ENCODE peak calls at places on chromosomes 7 and 10, in seven cellular contexts. X is IMR-90, M is AG04449, D is fibroblast of lung, L is tibial artery, E is PC-9, C is breast epithelium. Y is an unnamed sample.

GRCh38 chr10:55191236-55191860 is 390.3 kb upstream of the PCDH15 start:
- DNase-seq in X (no peak), M (no peak), D (no peak), L (no peak), E (peak; percentile 75), C (no peak), Y (no peak)

GRCh38 chr10:118835682-118836326 is 81.0 kb upstream of the CACUL1 start:
- DNase-seq in X (no peak), M (no peak), D (no peak), L (no peak), E (peak; percentile 90), C (peak; percentile 88), Y (no peak)

GRCh38 chr10:52864459-52865106 is 92.0 kb upstream of the MBL2 start:
- DNase-seq in X (peak; percentile 99), M (peak; percentile 96), D (peak; percentile 100), L (no peak), E (peak; percentile 60), C (no peak), Y (no peak)

GRCh38 chr7:12715372-12716133 is 28.1 kb downstream of the ARL4A start:
- DNase-seq in X (peak; percentile 95), M (peak; percentile 29), D (peak; percentile 99), L (peak; percentile 78), E (peak; percentile 49), C (no peak), Y (peak; percentile 56)

GRCh38 chr10:79049931-79050895 is 18.6 kb upstream of the ZMIZ1 start:
- DNase-seq in X (peak; percentile 22), M (no peak), D (no peak), L (peak; percentile 56), E (no peak), C (peak; percentile 20), Y (no peak)

GRCh38 chr10:114859227-114859626 is 37.6 kb downstream of the FHIP2A start:
- DNase-seq in X (no peak), M (no peak), D (no peak), L (no peak), E (no peak), C (no peak), Y (no peak)

GRCh38 chr7:157497744-157498541 is 161.1 kb downstream of the DNAJB6 start:
- DNase-seq in X (no peak), M (no peak), D (no peak), L (no peak), E (no peak), C (no peak), Y (no peak)

GRCh38 chr10:79112898-79113431 is 44.2 kb downstream of the ZMIZ1 start:
- DNase-seq in X (peak; percentile 92), M (peak; percentile 53), D (peak; percentile 58), L (peak; percentile 78), E (no peak), C (no peak), Y (no peak)

GRCh38 chr7:148935451-148935850 is 51.4 kb upstream of the EZH2 start:
- DNase-seq in X (no peak), M (no peak), D (no peak), L (peak; percentile 52), E (no peak), C (no peak), Y (no peak)

GRCh38 chr7:44967571-44968446 is 11.0 kb downstream of the MYO1G start:
- DNase-seq in X (no peak), M (no peak), D (peak; percentile 32), L (peak; percentile 62), E (no peak), C (peak; percentile 28), Y (peak; percentile 43)

GRCh38 chr10:124708922-124709520 is 35.2 kb downstream of the FAM53B start:
- DNase-seq in X (no peak), M (no peak), D (no peak), L (no peak), E (no peak), C (no peak), Y (no peak)

GRCh38 chr7:125592331-125592730 is 662.7 kb upstream of the POT1 start:
- DNase-seq in X (no peak), M (no peak), D (no peak), L (no peak), E (no peak), C (no peak), Y (no peak)

GRCh38 chr10:43053825-43054224 is 23.0 kb upstream of the RET start:
- DNase-seq in X (no peak), M (no peak), D (no peak), L (no peak), E (no peak), C (no peak), Y (no peak)

GRCh38 chr7:506921-507622 is 12.6 kb downstream of the PDGFA start:
- DNase-seq in X (no peak), M (no peak), D (no peak), L (peak; percentile 60), E (no peak), C (no peak), Y (no peak)

GRCh38 chr10:18097524-18097923 is 42.7 kb upstream of the CACNB2 start:
- DNase-seq in X (peak; percentile 49), M (no peak), D (peak; percentile 20), L (no peak), E (no peak), C (no peak), Y (no peak)

GRCh38 chr10:23432161-23432560 is 6.7 kb upstream of the OTUD1 start:
- DNase-seq in X (no peak), M (no peak), D (peak; percentile 51), L (no peak), E (peak; percentile 93), C (no peak), Y (no peak)

GRCh38 chr7:5361446-5362155 is 62.0 kb downstream of the TNRC18 start:
- DNase-seq in X (no peak), M (no peak), D (no peak), L (no peak), E (no peak), C (no peak), Y (no peak)

GRCh38 chr10:104641150-104642000 is at the start of gene SORCS3:
- DNase-seq in X (no peak), M (no peak), D (no peak), L (no peak), E (no peak), C (no peak), Y (no peak)

GRCh38 chr7:157495177-157495553 is 158.4 kb downstream of the DNAJB6 start:
- DNase-seq in X (no peak), M (no peak), D (no peak), L (no peak), E (no peak), C (no peak), Y (no peak)

GRCh38 chr10:113310317-113310716 is 242.5 kb upstream of the HABP2 start:
- DNase-seq in X (no peak), M (no peak), D (no peak), L (no peak), E (no peak), C (no peak), Y (no peak)

GRCh38 chr7:45568536-45569289 is 5.5 kb upstream of the ADCY1 start:
- DNase-seq in X (no peak), M (no peak), D (no peak), L (no peak), E (no peak), C (no peak), Y (no peak)

GRCh38 chr10:88205842-88206446 is 342.5 kb downstream of the PTEN start:
- DNase-seq in X (no peak), M (no peak), D (no peak), L (no peak), E (no peak), C (no peak), Y (no peak)

GRCh38 chr10:132746801-132747625 is 38.9 kb downstream of the NKX6-2 start:
- DNase-seq in X (no peak), M (no peak), D (no peak), L (no peak), E (no peak), C (no peak), Y (no peak)

GRCh38 chr10:34628174-34628802 is 186.8 kb downstream of the PARD3 start:
- DNase-seq in X (peak; percentile 46), M (no peak), D (peak; percentile 58), L (no peak), E (no peak), C (no peak), Y (no peak)

GRCh38 chr7:30171753-30172447 is 37.1 kb downstream of the MTURN start:
- DNase-seq in X (peak; percentile 26), M (no peak), D (no peak), L (no peak), E (peak; percentile 60), C (no peak), Y (no peak)

GRCh38 chr10:120115959-120116358 is 223.4 kb downstream of the SEC23IP start:
- DNase-seq in X (no peak), M (no peak), D (no peak), L (no peak), E (no peak), C (no peak), Y (no peak)

DNA sequence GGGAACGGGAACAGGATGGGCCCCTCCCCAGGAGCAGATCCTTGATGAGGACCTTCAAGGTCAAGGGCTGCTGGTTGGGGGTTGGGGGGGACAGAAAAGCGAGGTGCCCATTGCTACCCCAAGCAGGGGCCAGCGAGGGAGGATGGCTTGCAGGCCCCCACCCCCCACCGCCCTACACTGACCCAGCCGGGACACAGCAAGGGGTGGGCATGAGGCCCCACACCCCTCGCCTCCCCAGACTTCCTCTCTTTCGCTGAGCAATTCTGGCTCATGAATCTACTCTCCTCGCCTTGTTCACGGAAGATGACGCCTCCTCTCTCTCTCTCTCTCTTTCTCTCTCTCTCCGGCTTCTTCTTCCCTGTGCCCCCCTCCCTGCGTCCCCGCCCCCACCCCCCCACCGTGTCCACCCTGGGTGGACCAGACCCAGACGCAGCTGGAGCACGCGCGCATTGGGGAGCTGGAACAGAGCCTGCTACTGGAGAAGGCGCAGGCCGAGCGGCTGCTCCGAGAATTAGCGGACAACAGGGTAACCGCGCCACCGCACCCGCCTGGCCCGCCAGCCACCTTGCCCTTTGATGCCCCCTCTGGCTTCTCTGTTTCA is 81.1 kb upstream of the GTF2IRD1 start:
- DNase-seq in X (no peak), M (no peak), D (peak; percentile 63), L (no peak), E (no peak), C (no peak), Y (no peak)
- H3K4me3 ChIP-seq in X (no peak overlapping the region), M (no peak overlapping the region), D (no peak overlapping the region), L (no peak overlapping the region), E (no peak overlapping the region), C (peak overlapping the region; percentile 39), Y (no peak overlapping the region)

DNA sequence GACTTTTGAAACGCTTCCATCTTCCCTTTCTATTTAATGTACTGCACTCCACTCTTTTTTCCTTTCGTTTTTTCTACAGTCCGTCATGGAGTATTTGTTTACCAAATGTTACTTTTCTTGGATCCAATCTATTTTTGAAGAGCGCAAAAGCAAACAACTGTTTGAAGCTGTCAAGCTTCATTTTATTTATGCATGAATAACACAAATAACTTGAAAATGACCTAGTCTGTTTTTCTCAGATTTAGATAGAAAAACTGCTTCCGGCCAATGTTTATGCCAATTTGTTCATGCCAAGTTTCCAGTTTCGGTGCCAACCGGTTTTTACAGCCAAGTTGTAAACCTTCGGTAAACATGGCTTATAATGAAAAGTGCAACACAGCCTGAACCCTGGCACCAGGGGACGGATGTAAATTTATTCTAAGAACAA is 150.9 kb upstream of the KLF6 start:
- DNase-seq in X (no peak), M (no peak), D (peak; percentile 56), L (no peak), E (no peak), C (no peak), Y (no peak)
- H3K4me3 ChIP-seq in X (no peak overlapping the region), M (no peak overlapping the region), D (peak overlapping the region; percentile 30), L (peak overlapping the region; percentile 33), E (no peak overlapping the region), C (peak overlapping the region; percentile 57), Y (no peak overlapping the region)

GRCh38 chr10:75407716-75408511 is 6.3 kb upstream of the ZNF503 start:
- DNase-seq in X (no peak), M (no peak), D (peak; percentile 54), L (peak; percentile 77), E (peak; percentile 24), C (no peak), Y (no peak)
- H3K4me3 ChIP-seq in X (peak overlapping the region; percentile 89), M (peak overlapping the region; percentile 55), D (peak overlapping the region; percentile 69), L (peak overlapping the region; percentile 89), E (peak overlapping the region; percentile 96), C (peak overlapping the region; percentile 81), Y (peak overlapping the region; percentile 67)

GRCh38 chr7:21934824-21935223 is 10.9 kb downstream of the CDCA7L start:
- DNase-seq in X (no peak), M (no peak), D (no peak), L (no peak), E (no peak), C (no peak), Y (no peak)
- H3K4me3 ChIP-seq in X (no peak overlapping the region), M (no peak overlapping the region), D (no peak overlapping the region), L (no peak overlapping the region), E (no peak overlapping the region), C (no peak overlapping the region), Y (no peak overlapping the region)

Y was measured in Caco-2.